ENCODE peak calls at places on chromosomes 5 and 9, in four cellular contexts. N, O, H and M are unnamed samples. For H3K27me3, the result is how much of the 10 kb centered on the place peaks cover.

GRCh38 chr5:12413585-12413984 is 509.3 kb upstream of the CTNND2 start:
- DNase-seq in O (no peak), N (no peak), H (no peak), M (no peak)

GRCh38 chr5:143350790-143351603 is 52.5 kb downstream of the NR3C1 start:
- DNase-seq in O (no peak), N (no peak), H (no peak), M (no peak)

GRCh38 chr9:1659036-1659701 is 356.0 kb upstream of the SMARCA2 start:
- DNase-seq in N (no peak), O (no peak), H (peak), M (no peak)

GRCh38 chr5:34014614-34015013 is 6.8 kb upstream of the AMACR start:
- DNase-seq in N (no peak), H (no peak), O (no peak), M (no peak)

GRCh38 chr5:138647261-138647788 is 72.1 kb upstream of the HSPA9 start:
- DNase-seq in H (no peak), O (no peak), N (no peak), M (no peak)

GRCh38 chr5:956941-957729 is 51.5 kb upstream of the NKD2 start:
- DNase-seq in H (peak), N (no peak), O (no peak), M (no peak)

GRCh38 chr9:89603629-89604462 is 966 bp upstream of the GADD45G start:
- DNase-seq in N (peak), H (peak), O (peak), M (peak)

GRCh38 chr9:31335529-31336234 is 1048.8 kb upstream of the ACO1 start:
- DNase-seq in N (no peak), H (no peak), O (no peak), M (peak)

GRCh38 chr9:15670884-15671283 is 118.0 kb downstream of the CCDC171 start:
- DNase-seq in H (no peak), O (no peak), N (no peak), M (no peak)

GRCh38 chr9:134395002-134395517 is 68.8 kb downstream of the RXRA start:
- DNase-seq in N (no peak), O (no peak), H (no peak), M (no peak)

GRCh38 chr5:124655943-124656459 is 90.4 kb downstream of the ZNF608 start:
- DNase-seq in N (no peak), H (peak), O (no peak), M (no peak)

GRCh38 chr9:99822596-99823391 is 1.1 kb downstream of the NR4A3 start:
- DNase-seq in N (peak), O (peak), H (peak), M (peak)

GRCh38 chr5:79845448-79846197 is 145.4 kb downstream of the MTX3 start:
- DNase-seq in N (no peak), O (no peak), H (no peak), M (peak)

GRCh38 chr9:93041108-93041802 is 17.2 kb upstream of the SUSD3 start:
- DNase-seq in O (no peak), H (no peak), N (no peak), M (no peak)

GRCh38 chr5:103785569-103785968 is 223.0 kb upstream of the NUDT12 start:
- DNase-seq in O (no peak), H (no peak), N (no peak), M (no peak)

GRCh38 chr9:119556129-119556875 is 187.1 kb upstream of the BRINP1 start:
- DNase-seq in N (peak), H (peak), O (peak), M (peak)

GRCh38 chr9:98132806-98133631 is 14.0 kb upstream of the TRIM14 start:
- DNase-seq in H (no peak), N (peak), O (no peak), M (no peak)

GRCh38 chr5:107766439-107766838 is 95.7 kb upstream of the EFNA5 start:
- DNase-seq in N (no peak), H (no peak), O (no peak), M (no peak)

GRCh38 chr9:105067895-105068580 is 140.1 kb upstream of the ABCA1 start:
- DNase-seq in N (no peak), H (no peak), O (no peak), M (no peak)

GRCh38 chr9:123365287-123365880 is 9.4 kb downstream of the CRB2 start:
- DNase-seq in N (no peak), O (no peak), H (no peak), M (no peak)

GRCh38 chr5:68465133-68465532 is 249.6 kb downstream of the PIK3R1 start:
- DNase-seq in H (no peak), N (no peak), O (no peak), M (no peak)

GRCh38 chr5:125659316-125660071 is 763.7 kb upstream of the GRAMD2B start:
- DNase-seq in H (no peak), O (no peak), N (no peak), M (no peak)

GRCh38 chr5:105931782-105932489 is 1738.8 kb downstream of the EFNA5 start:
- DNase-seq in H (no peak), N (no peak), O (no peak), M (no peak)

GRCh38 chr5:61347088-61347487 is 15.0 kb downstream of the ZSWIM6 start:
- DNase-seq in H (no peak), O (no peak), N (no peak), M (no peak)

GRCh38 chr5:57174128-57174849 is 430 bp downstream of the GPBP1 start:
- DNase-seq in N (peak), O (no peak), H (peak), M (no peak)

GRCh38 chr9:28810375-28811075 is 1237.2 kb upstream of the C9orf72 start:
- DNase-seq in O (no peak), H (no peak), N (no peak), M (no peak)

GRCh38 chr5:73189816-73190451 is 16.9 kb downstream of the TMEM174 start:
- DNase-seq in N (no peak), O (no peak), H (no peak), M (no peak)

GRCh38 chr9:19618816-19619215 is 170.0 kb downstream of the SLC24A2 start:
- DNase-seq in O (no peak), H (no peak), N (no peak), M (no peak)

GRCh38 chr5:33641722-33642505 is 201.1 kb downstream of the TARS1 start:
- DNase-seq in H (no peak), O (no peak), N (no peak), M (no peak)

GRCh38 chr9:13534006-13534405 is 254.5 kb upstream of the MPDZ start:
- DNase-seq in H (no peak), N (no peak), O (no peak), M (no peak)

GRCh38 chr5:92309336-92309991 is 926.3 kb upstream of the ARRDC3 start:
- DNase-seq in O (no peak), H (no peak), N (no peak), M (no peak)

GRCh38 chr5:37552770-37553719 is 173.9 kb downstream of the WDR70 start:
- DNase-seq in N (no peak), O (no peak), H (no peak), M (no peak)

GRCh38 chr9:87515086-87515485 is 17.4 kb downstream of the DAPK1 start:
- DNase-seq in N (no peak), O (no peak), H (no peak), M (no peak)

GRCh38 chr5:3584724-3585531 is 10.7 kb upstream of the IRX1 start:
- DNase-seq in O (no peak), N (no peak), H (no peak), M (no peak)

GRCh38 chr9:95788011-95788410 is 87.5 kb upstream of the ERCC6L2 start:
- DNase-seq in N (no peak), O (no peak), H (no peak), M (no peak)

GRCh38 chr5:145668714-145669113 is 166.4 kb downstream of the PRELID2 start:
- DNase-seq in O (no peak), H (no peak), N (no peak), M (no peak)

GRCh38 chr5:179142434-179143198 is 82.4 kb downstream of the ZNF354C start:
- DNase-seq in N (no peak), H (no peak), O (no peak), M (no peak)

GRCh38 chr5:53481887-53482716 is 1.7 kb downstream of the FST start:
- DNase-seq in O (peak), H (peak), N (peak), M (peak)

GRCh38 chr5:34833991-34834793 is 4.8 kb upstream of the TTC23L start:
- DNase-seq in O (no peak), N (no peak), H (no peak), M (no peak)

GRCh38 chr9:2087500-2088313 is 72.6 kb downstream of the SMARCA2 start:
- DNase-seq in N (no peak), H (no peak), O (no peak), M (no peak)

DNA sequence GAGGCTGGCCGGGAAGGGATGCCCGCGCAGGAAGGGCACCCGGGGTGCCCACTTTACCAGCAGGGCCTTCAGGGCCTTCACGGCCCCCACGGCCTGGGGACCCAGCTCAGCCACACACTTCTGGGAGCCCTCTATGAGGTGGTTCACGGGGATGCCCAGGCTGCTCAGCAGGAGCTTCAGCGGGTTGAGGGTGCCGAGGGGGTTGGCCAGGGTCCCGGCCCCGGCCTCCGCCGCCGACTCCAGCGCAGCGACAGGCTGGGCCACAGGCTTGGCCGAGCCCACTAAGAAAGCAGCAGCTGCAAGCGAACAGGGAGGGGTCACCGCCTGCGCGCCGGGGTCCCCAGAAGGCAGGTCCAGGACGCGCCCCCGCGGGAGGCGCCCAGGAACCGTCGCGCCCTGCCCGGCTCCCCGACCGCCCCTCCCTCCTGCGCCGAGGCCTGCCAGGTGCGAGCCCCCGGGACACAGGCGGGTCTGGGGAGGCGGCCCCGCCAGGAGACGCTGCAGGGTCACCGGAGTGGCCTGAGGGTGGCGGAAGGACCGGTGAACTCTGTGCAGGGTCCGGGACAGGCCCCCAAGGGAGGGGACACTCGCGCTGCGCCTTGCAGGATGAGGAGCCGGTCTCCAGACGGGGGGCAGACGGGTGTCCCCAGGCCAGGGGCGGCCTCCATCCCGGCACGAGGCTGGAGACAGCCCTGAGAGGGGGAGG is 603 bp downstream of the SCGB3A1 start:
- DNase-seq in O (peak), H (no peak), N (peak), M (peak)
- H3K27me3 ChIP-seq in O (under half), H (under half), N (half or more), M (under half)

DNA sequence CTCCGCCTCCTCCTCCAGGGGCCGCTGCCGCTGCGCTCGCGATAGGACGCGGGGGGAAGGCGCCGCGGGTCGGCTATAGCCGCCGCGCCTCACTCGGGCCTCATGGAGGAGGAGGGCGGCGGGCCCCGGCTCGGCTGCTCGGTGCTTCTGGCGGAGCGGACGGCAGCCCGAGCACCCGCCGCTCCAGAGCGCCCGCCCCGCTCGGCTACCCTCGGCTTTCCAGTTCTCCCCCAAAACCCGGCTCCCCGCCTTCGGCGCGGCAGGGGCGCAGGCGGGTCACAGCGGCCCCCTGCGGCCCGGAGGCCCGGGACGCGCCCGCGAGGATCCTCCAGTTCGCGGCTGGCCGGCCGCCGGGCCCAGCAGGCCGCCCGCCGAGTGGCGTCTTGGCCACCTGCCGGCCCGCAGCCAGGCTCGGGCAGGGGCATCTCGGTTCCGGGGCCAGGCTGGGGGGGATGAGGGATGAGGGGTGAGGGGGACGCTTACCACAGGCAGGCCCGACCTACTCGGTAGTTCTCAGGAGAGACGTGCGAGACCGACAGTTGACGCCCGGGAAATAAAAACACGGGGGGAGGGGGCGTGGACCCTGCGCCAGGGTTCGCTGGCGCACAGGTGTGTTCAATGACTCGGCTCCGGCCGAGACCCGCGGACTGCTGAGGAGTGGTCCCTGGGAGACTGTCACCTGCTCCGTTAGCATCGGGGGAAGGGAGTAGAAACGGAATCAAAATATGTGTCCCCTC is at the start of gene PAIP1:
- DNase-seq in N (peak), H (peak), O (peak), M (peak)
- TF ChIP-seq POLR2A in N (no peak), H (peak), O (peak), M (no peak)

GRCh38 chr5:159106193-159106568 is 6.5 kb upstream of the EBF1 start:
- DNase-seq in O (peak), N (no peak), H (no peak), M (no peak)
- H3K27me3 ChIP-seq in O (under half), N (half or more), H (under half), M (under half)

GRCh38 chr9:136095028-136095494 is at the start of gene NACC2:
- DNase-seq in H (peak), N (no peak), O (peak), M (peak)
- TF ChIP-seq POLR2A in H (no peak), N (no peak), O (no peak), M (no peak)